ENCODE peak calls at places on chromosomes 13 and 19, in four cellular contexts. Q, I, Z and A are unnamed samples.

GRCh38 chr13:25415196-25415595 is 43.4 kb downstream of the ATP8A2 start:
- DNase-seq in Q (no peak), I (no peak), Z (no peak), A (no peak)

GRCh38 chr13:33244907-33245287 is 40.7 kb downstream of the STARD13 start:
- DNase-seq in Q (no peak), I (no peak), Z (no peak), A (no peak)

GRCh38 chr13:24033527-24034302 is 126.8 kb upstream of the SPATA13 start:
- DNase-seq in Q (no peak), I (no peak), Z (no peak), A (no peak)

GRCh38 chr19:33397536-33398360 is 24.2 kb downstream of the CEBPG start:
- DNase-seq in Q (peak), I (no peak), Z (peak), A (peak)

GRCh38 chr13:44574466-44574855 is 1.7 kb downstream of the TSC22D1 start:
- DNase-seq in Q (no peak), I (no peak), Z (no peak), A (no peak)

GRCh38 chr19:51727349-51727880 is 3.6 kb upstream of the HAS1 start:
- DNase-seq in Q (no peak), I (no peak), Z (no peak), A (no peak)

GRCh38 chr19:57709616-57710015 is 612 bp upstream of the ZNF154 start:
- DNase-seq in Q (no peak), I (no peak), Z (no peak), A (no peak)

GRCh38 chr19:44684892-44685847 is 13.8 kb upstream of the CEACAM16 start:
- DNase-seq in Q (peak), I (no peak), Z (peak), A (no peak)

GRCh38 chr19:35030257-35031071 is at the start of gene SCN1B:
- DNase-seq in Q (peak), I (no peak), Z (peak), A (peak)

GRCh38 chr19:41935781-41936415 is 7.6 kb upstream of the ERFL start:
- DNase-seq in Q (no peak), I (no peak), Z (no peak), A (no peak)

GRCh38 chr19:5907216-5907615 is 2.5 kb downstream of the VMAC start:
- DNase-seq in Q (no peak), I (no peak), Z (no peak), A (no peak)

GRCh38 chr19:14383898-14384669 is 2.8 kb downstream of the ADGRE5 start:
- DNase-seq in Q (peak), I (no peak), Z (no peak), A (no peak)

GRCh38 chr13:20182231-20182846 is 10.4 kb downstream of the GJB2 start:
- DNase-seq in Q (peak), I (peak), Z (peak), A (peak)

GRCh38 chr13:77729502-77730221 is 32.2 kb downstream of the SLAIN1 start:
- DNase-seq in Q (no peak), I (peak), Z (no peak), A (no peak)

GRCh38 chr13:48042889-48043288 is 5.4 kb downstream of the NUDT15 start:
- DNase-seq in Q (no peak), I (no peak), Z (no peak), A (no peak)

DNA sequence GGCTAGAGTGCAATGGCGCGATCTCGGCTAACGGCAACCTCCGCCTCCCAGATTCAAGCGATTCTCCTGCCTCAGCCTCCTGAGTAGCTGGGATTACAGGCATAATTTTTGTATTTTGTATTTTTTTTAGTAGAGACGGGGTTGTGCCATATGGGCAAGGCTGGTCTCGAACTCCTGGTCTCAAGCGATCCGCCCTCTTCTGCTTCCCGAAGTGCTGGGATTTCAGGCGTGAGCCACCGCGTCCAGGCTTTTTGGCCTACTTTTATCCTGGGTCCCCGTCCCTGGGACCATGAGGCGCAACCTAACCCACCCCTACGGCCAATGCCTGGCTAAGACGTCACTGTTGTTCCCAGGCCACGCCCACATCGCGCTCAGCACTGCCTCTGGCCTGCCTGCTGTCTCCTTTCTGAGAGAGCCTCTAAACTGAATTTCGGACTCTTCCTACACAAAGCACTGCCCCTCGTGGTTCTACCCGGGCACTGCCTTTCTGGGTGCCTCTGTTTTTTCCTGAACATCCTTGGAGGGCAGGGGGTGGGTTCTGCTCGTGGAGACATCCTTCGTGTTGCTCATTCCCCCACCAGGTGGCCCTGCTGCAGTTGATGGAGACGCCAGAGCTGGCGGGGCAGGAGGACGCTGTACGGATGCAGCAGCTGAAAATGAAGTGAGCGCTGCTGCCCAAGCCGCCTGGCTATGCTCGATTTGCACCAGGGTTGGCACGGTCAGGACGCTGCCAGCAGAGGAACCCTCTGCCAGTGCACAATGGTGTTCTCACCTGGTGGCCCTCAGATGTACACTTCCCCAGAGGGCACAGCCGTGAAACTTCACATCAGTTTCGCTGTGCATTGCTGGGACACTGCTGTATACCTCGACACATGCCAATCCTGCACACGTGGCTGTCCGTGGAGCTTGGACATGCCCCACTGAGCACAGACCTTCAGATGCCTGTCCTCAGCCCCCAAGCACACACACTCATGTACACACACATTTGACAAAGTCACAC is 2.0 kb downstream of the REX1BD start:
- DNase-seq in Q (peak), I (no peak), Z (peak), A (peak)
- TF ChIP-seq FOXK2 in Q (peak), I (no peak), Z (no peak), A (no peak)

GRCh38 chr19:40590464-40591265 is 10.5 kb upstream of the LTBP4 start:
- DNase-seq in Q (no peak), I (no peak), Z (no peak), A (no peak)
- TF ChIP-seq FOXK2 in Q (no peak), I (no peak), Z (no peak), A (no peak)

DNA sequence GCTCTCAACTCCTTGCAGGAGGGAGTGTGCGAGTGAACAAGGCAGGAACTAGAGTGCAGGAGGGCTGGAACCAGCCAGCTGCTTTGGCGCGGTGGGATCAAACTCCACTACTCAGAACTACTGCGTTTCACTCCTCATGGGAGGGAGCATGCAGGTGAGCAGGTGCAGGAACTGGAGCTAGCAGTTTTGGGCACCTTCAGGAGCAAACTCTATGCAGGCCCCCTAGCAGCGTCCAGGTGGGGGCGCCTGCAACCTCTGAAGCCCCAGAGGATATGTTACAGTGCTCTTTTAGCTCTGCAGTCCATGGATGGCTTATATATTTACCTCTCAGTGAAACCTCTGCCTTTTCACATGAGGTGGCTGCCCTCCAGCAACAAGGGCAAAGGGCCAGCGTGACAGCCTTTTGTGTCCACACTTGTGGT is 1303.4 kb downstream of the PCDH9 start:
- DNase-seq in Q (peak), I (no peak), Z (peak), A (no peak)
- TF ChIP-seq FOXK2 in Q (no peak), I (no peak), Z (no peak), A (no peak)

GRCh38 chr13:79937311-79938243 is 403.3 kb downstream of the SPRY2 start:
- DNase-seq in Q (no peak), I (no peak), Z (no peak), A (no peak)
- TF ChIP-seq FOXK2 in Q (no peak), I (no peak), Z (no peak), A (no peak)

DNA sequence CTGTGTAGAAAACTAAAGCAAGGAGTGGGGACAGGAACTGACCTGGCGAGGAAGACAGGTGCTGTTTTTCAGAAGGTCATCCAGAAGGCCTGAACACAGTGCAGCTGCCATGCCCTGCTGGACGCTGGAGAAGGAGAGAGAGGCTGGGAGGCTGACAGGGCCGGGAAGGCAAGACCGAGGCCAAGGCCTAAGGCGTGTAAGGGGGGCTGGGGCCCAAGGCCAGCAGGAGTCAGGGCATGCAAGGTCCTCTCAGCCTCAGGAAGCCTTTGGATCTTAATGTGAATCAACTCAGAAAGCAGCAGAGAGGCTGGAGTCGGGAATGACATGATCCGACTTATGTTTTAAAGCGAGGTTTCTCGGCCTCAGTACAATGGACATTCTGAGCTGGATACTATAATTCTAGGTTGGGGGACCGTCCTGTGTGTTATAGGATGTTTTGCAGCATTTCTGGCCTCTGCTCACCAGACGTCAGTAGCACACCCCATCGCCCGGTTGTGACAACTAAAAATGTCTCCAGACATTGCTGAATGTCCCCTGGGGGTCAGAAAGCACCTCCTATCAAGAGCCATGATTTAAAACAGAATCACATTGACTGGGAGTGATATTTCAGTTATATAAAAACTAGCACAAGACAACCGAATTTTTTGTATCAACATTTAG is 530.4 kb downstream of the MYO16 start:
- DNase-seq in Q (no peak), I (no peak), Z (no peak), A (no peak)
- TF ChIP-seq FOXK2 in Q (no peak), I (no peak), Z (no peak), A (no peak)